ENCODE peak calls at places on chromosomes 2 and 18, in four cellular contexts. T is lower lobe of right lung, L is MM.1S, O is A673. D is an unnamed sample. For H3K27me3 and H3K4me1, the result is how much of the 10 kb centered on the place peaks cover.

GRCh38 chr2:54984476-54984875 is 65.8 kb downstream of the RTN4 start:
- DNase-seq in T (no peak), L (no peak), O (no peak), D (no peak)

GRCh38 chr2:96427917-96428316 is 77.2 kb downstream of the NEURL3 start:
- DNase-seq in T (no peak), L (no peak), O (peak), D (no peak)

GRCh38 chr18:23627325-23627724 is 35.4 kb downstream of the ANKRD29 start:
- DNase-seq in T (no peak), L (no peak), O (peak), D (no peak)

GRCh38 chr2:177735318-177735803 is 337.2 kb downstream of the PDE11A start:
- DNase-seq in T (no peak), L (no peak), O (no peak), D (no peak)

GRCh38 chr2:155223781-155224406 is 525.4 kb downstream of the KCNJ3 start:
- DNase-seq in T (no peak), L (peak), O (peak), D (peak)

GRCh38 chr2:238378230-238379095 is 48.3 kb upstream of the ASB1 start:
- DNase-seq in T (no peak), L (no peak), O (no peak), D (no peak)

GRCh38 chr18:47737956-47738355 is 192.5 kb downstream of the SMAD2 start:
- DNase-seq in T (no peak), L (no peak), O (no peak), D (no peak)

GRCh38 chr2:172086349-172087190 is 1.3 kb downstream of the DLX1 start:
- DNase-seq in T (no peak), L (no peak), O (peak), D (no peak)

GRCh38 chr2:48512586-48512985 is 17.4 kb upstream of the STON1 start:
- DNase-seq in T (no peak), L (no peak), O (no peak), D (no peak)

GRCh38 chr2:127609818-127610217 is 36.1 kb upstream of the GPR17 start:
- DNase-seq in T (no peak), L (no peak), O (no peak), D (no peak)

GRCh38 chr2:70902067-70902442 is 33.6 kb upstream of the ATP6V1B1 start:
- DNase-seq in T (no peak), L (no peak), O (no peak), D (peak)
- H3K27me3 ChIP-seq in T (half or more), L (half or more), O (under half), D (under half)

DNA sequence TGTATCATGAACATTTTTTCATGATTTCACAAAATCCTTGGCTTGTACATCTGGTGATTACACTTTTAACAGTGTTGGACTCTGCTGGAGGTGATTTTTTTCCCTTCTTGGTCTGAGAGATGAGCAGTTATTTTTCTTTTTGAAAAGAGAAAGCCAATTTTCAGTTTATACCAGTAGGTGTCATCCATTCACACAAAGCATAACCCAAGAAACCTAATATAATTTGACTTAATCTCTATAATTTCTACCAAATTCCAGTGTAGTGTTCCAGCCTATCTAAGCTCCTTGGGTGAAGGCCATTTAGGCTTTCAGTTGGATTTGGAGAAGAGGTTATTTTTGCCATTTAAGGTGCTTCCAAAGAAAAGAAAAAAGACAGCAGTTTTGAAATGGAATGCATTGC is 7.7 kb upstream of the ICOS start:
- DNase-seq in T (no peak), L (peak), O (peak), D (no peak)
- TF ChIP-seq CTCF in T (peak), L (peak), O (peak), D (peak)

GRCh38 chr18:57434536-57435494 is at the start of gene ONECUT2:
- DNase-seq in T (peak), L (no peak), O (peak), D (peak)

GRCh38 chr18:57435851-57436192 is 648 bp downstream of the ONECUT2 start:
- DNase-seq in T (no peak), L (no peak), O (no peak), D (no peak)

GRCh38 chr18:57437433-57437781 is 2.2 kb downstream of the ONECUT2 start:
- DNase-seq in T (no peak), L (no peak), O (no peak), D (peak)

GRCh38 chr18:57436965-57437333 is 1.8 kb downstream of the ONECUT2 start:
- DNase-seq in T (no peak), L (no peak), O (no peak), D (no peak)

GRCh38 chr18:57436193-57436964 is 1.2 kb downstream of the ONECUT2 start:
- DNase-seq in T (no peak), L (no peak), O (no peak), D (peak)
- H3K4me1 ChIP-seq in T (under half), L (under half), O (under half), D (under half)

GRCh38 chr18:4454548-4455112 is 477 bp downstream of the DLGAP1 start:
- DNase-seq in T (no peak), L (no peak), O (no peak), D (peak)

GRCh38 chr18:4453712-4454547 is 1.2 kb downstream of the DLGAP1 start:
- DNase-seq in T (peak), L (no peak), O (peak), D (no peak)

GRCh38 chr18:4450065-4450676 is 4.9 kb downstream of the DLGAP1 start:
- DNase-seq in T (no peak), L (no peak), O (peak), D (no peak)

GRCh38 chr18:4455113-4455811 is at the start of gene DLGAP1:
- DNase-seq in T (peak), L (peak), O (peak), D (peak)
- H3K27me3 ChIP-seq in T (under half), L (under half), O (under half), D (under half)

DNA sequence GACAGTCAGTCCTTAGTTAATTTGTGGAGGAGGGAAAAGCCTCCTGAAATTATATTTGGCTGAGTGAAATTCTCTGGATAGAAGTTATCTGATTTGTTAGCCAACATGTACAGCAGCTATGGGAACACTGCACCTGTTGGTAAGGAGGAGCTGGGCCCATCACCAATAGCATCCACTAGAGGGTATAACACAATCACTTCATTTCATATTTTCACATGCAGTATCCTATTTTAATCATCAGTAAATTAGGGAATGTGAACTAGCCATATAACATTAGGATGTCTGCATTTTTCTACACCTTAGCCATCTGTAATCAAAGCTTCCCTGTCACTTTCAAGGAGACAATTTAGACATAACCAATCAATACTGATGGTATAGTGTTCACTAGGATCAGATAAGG is 818.4 kb upstream of the CDH2 start:
- DNase-seq in T (no peak), L (no peak), O (no peak), D (no peak)
- TF ChIP-seq CTCF in T (no peak), L (no peak), O (no peak), D (peak)

GRCh38 chr2:65231892-65232477 is 4.4 kb downstream of the ACTR2 start:
- DNase-seq in T (no peak), L (no peak), O (peak), D (no peak)

GRCh38 chr2:65231121-65231520 is 3.5 kb downstream of the ACTR2 start:
- DNase-seq in T (no peak), L (no peak), O (peak), D (no peak)

GRCh38 chr2:65227035-65227470 is 578 bp upstream of the ACTR2 start:
- DNase-seq in T (peak), L (peak), O (peak), D (no peak)

GRCh38 chr2:65227471-65228248 is at the start of gene ACTR2:
- DNase-seq in T (peak), L (peak), O (peak), D (peak)

GRCh38 chr2:65228249-65228750 is 669 bp downstream of the ACTR2 start:
- DNase-seq in T (no peak), L (peak), O (peak), D (no peak)
- H3K4me1 ChIP-seq in T (half or more), L (under half), O (under half), D (under half)